ENCODE peak calls at places on chromosomes 13 and 19, in five cellular contexts. One of them, this sample, is unnamed.

GRCh38 chr19:40862333-40862732 is 12.1 kb upstream of the CYP2A6 start:
- DNase-seq in MCF 10A: no peak
- DNase-seq in activated naive CD4-positive, alpha-beta T cell treated with anti-CD3 and anti-CD28 coated beads for 36 hours: no peak
- DNase-seq in GM13976: no peak
- DNase-seq in skeletal muscle cell: no peak
- DNase-seq in this sample: no peak

GRCh38 chr13:105982219-105982618 is 553.2 kb downstream of the EFNB2 start:
- DNase-seq in skeletal muscle cell: no peak
- DNase-seq in GM13976: no peak
- DNase-seq in activated naive CD4-positive, alpha-beta T cell treated with anti-CD3 and anti-CD28 coated beads for 36 hours: no peak
- DNase-seq in MCF 10A: no peak
- DNase-seq in this sample: peak

GRCh38 chr19:34350161-34350561 is 14.8 kb upstream of the GPI start:
- DNase-seq in activated naive CD4-positive, alpha-beta T cell treated with anti-CD3 and anti-CD28 coated beads for 36 hours: peak
- DNase-seq in MCF 10A: no peak
- DNase-seq in skeletal muscle cell: no peak
- DNase-seq in GM13976: no peak
- DNase-seq in this sample: no peak

GRCh38 chr19:55473613-55474012 is 2.8 kb upstream of the ZNF628 start:
- DNase-seq in skeletal muscle cell: no peak
- DNase-seq in GM13976: no peak
- DNase-seq in MCF 10A: no peak
- DNase-seq in activated naive CD4-positive, alpha-beta T cell treated with anti-CD3 and anti-CD28 coated beads for 36 hours: no peak
- DNase-seq in this sample: no peak

GRCh38 chr19:43124360-43124759 is 41.9 kb upstream of the PSG2 start:
- DNase-seq in skeletal muscle cell: no peak
- DNase-seq in GM13976: no peak
- DNase-seq in MCF 10A: peak
- DNase-seq in activated naive CD4-positive, alpha-beta T cell treated with anti-CD3 and anti-CD28 coated beads for 36 hours: no peak
- DNase-seq in this sample: no peak

GRCh38 chr13:51244637-51245405 is 22.6 kb downstream of the FAM124A start:
- DNase-seq in activated naive CD4-positive, alpha-beta T cell treated with anti-CD3 and anti-CD28 coated beads for 36 hours: no peak
- DNase-seq in skeletal muscle cell: no peak
- DNase-seq in GM13976: no peak
- DNase-seq in MCF 10A: no peak
- DNase-seq in this sample: no peak

GRCh38 chr13:106095406-106095805 is 440.1 kb downstream of the EFNB2 start:
- DNase-seq in GM13976: no peak
- DNase-seq in MCF 10A: peak
- DNase-seq in skeletal muscle cell: no peak
- DNase-seq in activated naive CD4-positive, alpha-beta T cell treated with anti-CD3 and anti-CD28 coated beads for 36 hours: no peak
- DNase-seq in this sample: no peak

GRCh38 chr13:89890806-89891205 is 1456.7 kb upstream of the MIR17HG start:
- DNase-seq in skeletal muscle cell: no peak
- DNase-seq in MCF 10A: no peak
- DNase-seq in GM13976: no peak
- DNase-seq in activated naive CD4-positive, alpha-beta T cell treated with anti-CD3 and anti-CD28 coated beads for 36 hours: no peak
- DNase-seq in this sample: no peak

GRCh38 chr19:39416152-39416551 is 3.7 kb downstream of the PLEKHG2 start:
- DNase-seq in MCF 10A: no peak
- DNase-seq in activated naive CD4-positive, alpha-beta T cell treated with anti-CD3 and anti-CD28 coated beads for 36 hours: no peak
- DNase-seq in GM13976: no peak
- DNase-seq in skeletal muscle cell: no peak
- DNase-seq in this sample: no peak

GRCh38 chr19:46970815-46971214 is 48.8 kb upstream of the NPAS1 start:
- DNase-seq in activated naive CD4-positive, alpha-beta T cell treated with anti-CD3 and anti-CD28 coated beads for 36 hours: no peak
- DNase-seq in MCF 10A: no peak
- DNase-seq in GM13976: no peak
- DNase-seq in skeletal muscle cell: no peak
- DNase-seq in this sample: no peak

GRCh38 chr19:2168619-2169424 is 5.1 kb downstream of the DOT1L start:
- DNase-seq in activated naive CD4-positive, alpha-beta T cell treated with anti-CD3 and anti-CD28 coated beads for 36 hours: peak
- DNase-seq in MCF 10A: peak
- DNase-seq in GM13976: peak
- DNase-seq in skeletal muscle cell: peak
- DNase-seq in this sample: peak

GRCh38 chr13:29936051-29936813 is 85.8 kb upstream of the UBL3 start:
- DNase-seq in GM13976: peak
- DNase-seq in MCF 10A: no peak
- DNase-seq in skeletal muscle cell: no peak
- DNase-seq in activated naive CD4-positive, alpha-beta T cell treated with anti-CD3 and anti-CD28 coated beads for 36 hours: peak
- DNase-seq in this sample: no peak

GRCh38 chr13:44768233-44768632 is 192.1 kb upstream of the TSC22D1 start:
- DNase-seq in skeletal muscle cell: no peak
- DNase-seq in MCF 10A: no peak
- DNase-seq in GM13976: peak
- DNase-seq in activated naive CD4-positive, alpha-beta T cell treated with anti-CD3 and anti-CD28 coated beads for 36 hours: peak
- DNase-seq in this sample: no peak

GRCh38 chr19:10871711-10872550 is 578 bp downstream of the CARM1 start:
- DNase-seq in activated naive CD4-positive, alpha-beta T cell treated with anti-CD3 and anti-CD28 coated beads for 36 hours: peak
- DNase-seq in GM13976: no peak
- DNase-seq in skeletal muscle cell: no peak
- DNase-seq in MCF 10A: peak
- DNase-seq in this sample: peak

GRCh38 chr19:45152504-45153338 is 8.1 kb downstream of the NKPD1 start:
- DNase-seq in GM13976: peak
- DNase-seq in activated naive CD4-positive, alpha-beta T cell treated with anti-CD3 and anti-CD28 coated beads for 36 hours: peak
- DNase-seq in skeletal muscle cell: no peak
- DNase-seq in MCF 10A: no peak
- DNase-seq in this sample: no peak

GRCh38 chr13:91058066-91058465 is 289.4 kb upstream of the MIR17HG start:
- DNase-seq in activated naive CD4-positive, alpha-beta T cell treated with anti-CD3 and anti-CD28 coated beads for 36 hours: no peak
- DNase-seq in skeletal muscle cell: no peak
- DNase-seq in MCF 10A: peak
- DNase-seq in GM13976: no peak
- DNase-seq in this sample: no peak

GRCh38 chr19:13588953-13589833 is 82.9 kb upstream of the CACNA1A start:
- DNase-seq in activated naive CD4-positive, alpha-beta T cell treated with anti-CD3 and anti-CD28 coated beads for 36 hours: peak
- DNase-seq in skeletal muscle cell: peak
- DNase-seq in MCF 10A: peak
- DNase-seq in GM13976: peak
- DNase-seq in this sample: peak

GRCh38 chr13:34793301-34793700 is 148.8 kb upstream of the NBEA start:
- DNase-seq in skeletal muscle cell: no peak
- DNase-seq in MCF 10A: no peak
- DNase-seq in GM13976: no peak
- DNase-seq in activated naive CD4-positive, alpha-beta T cell treated with anti-CD3 and anti-CD28 coated beads for 36 hours: no peak
- DNase-seq in this sample: no peak

GRCh38 chr19:16381756-16382401 is 57.3 kb downstream of the KLF2 start:
- DNase-seq in activated naive CD4-positive, alpha-beta T cell treated with anti-CD3 and anti-CD28 coated beads for 36 hours: no peak
- DNase-seq in skeletal muscle cell: peak
- DNase-seq in MCF 10A: no peak
- DNase-seq in GM13976: no peak
- DNase-seq in this sample: no peak

GRCh38 chr19:36120092-36120983 is 5.1 kb downstream of the TBCB start:
- DNase-seq in GM13976: peak
- DNase-seq in MCF 10A: no peak
- DNase-seq in skeletal muscle cell: no peak
- DNase-seq in activated naive CD4-positive, alpha-beta T cell treated with anti-CD3 and anti-CD28 coated beads for 36 hours: no peak
- DNase-seq in this sample: no peak

GRCh38 chr13:78852709-78853108 is 193.8 kb upstream of the OBI1 start:
- DNase-seq in activated naive CD4-positive, alpha-beta T cell treated with anti-CD3 and anti-CD28 coated beads for 36 hours: no peak
- DNase-seq in MCF 10A: no peak
- DNase-seq in GM13976: no peak
- DNase-seq in skeletal muscle cell: no peak
- DNase-seq in this sample: no peak

GRCh38 chr13:92804926-92805325 is 421.7 kb upstream of the GPC6 start:
- DNase-seq in MCF 10A: no peak
- DNase-seq in activated naive CD4-positive, alpha-beta T cell treated with anti-CD3 and anti-CD28 coated beads for 36 hours: no peak
- DNase-seq in skeletal muscle cell: no peak
- DNase-seq in GM13976: no peak
- DNase-seq in this sample: no peak